ENCODE peak calls at places on chromosomes 4 and X, in ten cellular contexts. I, E, D, U, A, M, O, K, C and V are unnamed samples.

GRCh38 chrX:74421181-74422028 is at the start of gene SLC16A2:
- DNase-seq in E (peak), M (peak), O (peak), C (no peak), K (peak), D (peak), I (no peak), A (peak), U (peak), V (no peak)

GRCh38 chr4:8336412-8337075 is 67.0 kb downstream of the HTRA3 start:
- DNase-seq in I (no peak), C (no peak), A (peak), U (peak), K (peak), E (no peak), D (peak), M (no peak), O (no peak), V (no peak)

GRCh38 chrX:150337026-150337425 is 26.1 kb upstream of the MAMLD1 start:
- DNase-seq in I (no peak), C (no peak), O (no peak), U (no peak), A (no peak), E (no peak), D (no peak), K (no peak), M (no peak), V (no peak)

GRCh38 chrX:21658746-21659145 is 616 bp upstream of the KLHL34 start:
- DNase-seq in D (no peak), K (no peak), A (no peak), U (no peak), E (no peak), I (no peak), M (no peak), O (peak), C (no peak), V (no peak)

GRCh38 chrX:9657590-9658256 is 107.9 kb downstream of the GPR143 start:
- DNase-seq in K (no peak), O (no peak), A (no peak), M (no peak), U (no peak), I (no peak), E (no peak), C (no peak), D (no peak), V (no peak)

GRCh38 chr4:167031534-167032156 is 202.6 kb downstream of the SPOCK3 start:
- DNase-seq in M (no peak), U (peak), A (no peak), D (peak), C (no peak), O (no peak), K (no peak), I (no peak), E (no peak), V (no peak)

GRCh38 chr4:158125325-158125724 is 47.5 kb downstream of the GASK1B start:
- DNase-seq in K (no peak), E (no peak), D (no peak), C (no peak), M (no peak), U (no peak), O (no peak), I (no peak), A (no peak), V (no peak)

GRCh38 chrX:68896581-68896980 is 67.8 kb downstream of the EFNB1 start:
- DNase-seq in U (no peak), A (no peak), E (no peak), O (no peak), K (no peak), C (no peak), M (no peak), D (no peak), I (no peak), V (no peak)

GRCh38 chr4:100852326-100852725 is 334.5 kb upstream of the EMCN start:
- DNase-seq in E (no peak), K (no peak), M (no peak), C (no peak), D (no peak), A (no peak), O (no peak), I (no peak), U (no peak), V (no peak)

GRCh38 chr4:41748074-41748787 is at the start of gene PHOX2B:
- DNase-seq in E (peak), I (no peak), C (no peak), U (no peak), O (no peak), D (no peak), A (no peak), M (no peak), K (no peak), V (no peak)

GRCh38 chrX:68648960-68649359 is 1.5 kb downstream of the STARD8 start:
- DNase-seq in I (no peak), D (no peak), M (no peak), A (no peak), E (peak), U (no peak), K (no peak), C (no peak), O (no peak), V (no peak)

GRCh38 chr4:84418032-84418709 is 80.9 kb downstream of the NKX6-1 start:
- DNase-seq in M (no peak), C (no peak), U (no peak), D (no peak), O (peak), A (no peak), E (peak), K (no peak), I (no peak), V (no peak)

GRCh38 chrX:94633237-94633636 is 959.2 kb downstream of the FAM133A start:
- DNase-seq in E (no peak), O (no peak), C (no peak), U (no peak), A (no peak), M (no peak), I (no peak), K (no peak), D (no peak), V (no peak)

GRCh38 chr4:8744083-8744805 is 127.4 kb downstream of the HMX1 start:
- DNase-seq in C (no peak), A (peak), E (peak), U (no peak), D (no peak), K (no peak), I (no peak), M (no peak), O (no peak), V (no peak)

GRCh38 chr4:54924891-54925290 is 200.5 kb downstream of the KDR start:
- DNase-seq in D (peak), U (no peak), I (no peak), O (no peak), A (no peak), C (no peak), K (peak), E (no peak), M (no peak), V (peak)

GRCh38 chr4:119233750-119234149 is 21.2 kb downstream of the USP53 start:
- DNase-seq in O (no peak), D (no peak), I (peak), C (no peak), U (peak), A (no peak), K (no peak), E (no peak), M (no peak), V (no peak)

GRCh38 chr4:89514811-89515210 is 207.2 kb upstream of the GPRIN3 start:
- DNase-seq in C (no peak), I (no peak), E (no peak), O (no peak), D (no peak), K (no peak), U (no peak), M (no peak), A (no peak), V (no peak)

GRCh38 chr4:85426366-85426765 is 48.6 kb upstream of the ARHGAP24 start:
- DNase-seq in C (no peak), M (no peak), K (no peak), D (no peak), O (no peak), E (no peak), U (no peak), A (no peak), I (no peak), V (no peak)

GRCh38 chr4:108117473-108118182 is 51.1 kb downstream of the LEF1 start:
- DNase-seq in D (no peak), A (no peak), I (peak), O (no peak), U (peak), C (no peak), K (peak), M (no peak), E (peak), V (no peak)